ENCODE peak calls at places on chromosome X, in eight cellular contexts. S is iPS DF 19.7; N is CD8-positive, alpha-beta memory T cell; P is smooth muscle cell of the brain vasculature; V is suprapubic skin; L is RKO; A is mammary epithelial cell; Q is esophagus squamous epithelium. O is an unnamed sample.

GRCh38 chrX:71976753-71977152 is 66.1 kb downstream of the NHSL2 start:
- DNase-seq in S (no peak), N (no peak), P (no peak), V (no peak), L (no peak), A (no peak), Q (no peak), O (no peak)

GRCh38 chrX:144840616-144841015 is 406.7 kb upstream of the SPANXN1 start:
- DNase-seq in S (no peak), N (no peak), P (no peak), V (no peak), L (no peak), A (peak; percentile 15), Q (no peak), O (no peak)

GRCh38 chrX:112636951-112637541 is 42.7 kb downstream of the LHFPL1 start:
- DNase-seq in S (no peak), N (no peak), P (no peak), V (no peak), L (no peak), A (no peak), Q (no peak), O (peak; percentile 3)

GRCh38 chrX:81174286-81174685 is 27.4 kb downstream of the HMGN5 start:
- DNase-seq in S (no peak), N (peak; percentile 6), P (peak; percentile 2), V (no peak), L (peak; percentile 56), A (peak; percentile 14), Q (no peak), O (peak; percentile 1)

GRCh38 chrX:35380808-35381700 is 417.1 kb upstream of the MAGEB16 start:
- DNase-seq in S (no peak), N (no peak), P (no peak), V (no peak), L (peak; percentile 64), A (peak; percentile 42), Q (no peak), O (peak; percentile 31)

GRCh38 chrX:71885099-71885498 is 25.5 kb upstream of the NHSL2 start:
- DNase-seq in S (no peak), N (no peak), P (no peak), V (no peak), L (no peak), A (no peak), Q (no peak), O (no peak)

GRCh38 chrX:13254076-13254785 is 65.6 kb downstream of the ATXN3L start:
- DNase-seq in S (no peak), N (no peak), P (no peak), V (no peak), L (no peak), A (peak; percentile 74), Q (no peak), O (peak; percentile 36)

GRCh38 chrX:69365755-69366154 is 138.4 kb upstream of the NALF2 start:
- DNase-seq in S (no peak), N (no peak), P (no peak), V (no peak), L (no peak), A (no peak), Q (no peak), O (no peak)

GRCh38 chrX:39895228-39896110 is 202.3 kb downstream of the BCOR start:
- DNase-seq in S (no peak), N (no peak), P (no peak), V (no peak), L (no peak), A (peak; percentile 32), Q (no peak), O (no peak)

GRCh38 chrX:100685284-100685996 is 41.4 kb downstream of the SRPX2 start:
- DNase-seq in S (peak; percentile 20), N (peak; percentile 44), P (peak; percentile 53), V (peak; percentile 78), L (peak; percentile 84), A (peak; percentile 65), Q (no peak), O (peak; percentile 63)

GRCh38 chrX:31435592-31435991 is 363.8 kb upstream of the FTHL17 start:
- DNase-seq in S (peak; percentile 68), N (no peak), P (peak; percentile 86), V (no peak), L (no peak), A (no peak), Q (no peak), O (no peak)

GRCh38 chrX:9955506-9955905 is 11.7 kb upstream of the CLDN34 start:
- DNase-seq in S (no peak), N (no peak), P (no peak), V (no peak), L (no peak), A (no peak), Q (no peak), O (no peak)

GRCh38 chrX:153933751-153934472 is 925 bp downstream of the NAA10 start:
- DNase-seq in S (no peak), N (no peak), P (no peak), V (no peak), L (peak; percentile 57), A (peak; percentile 28), Q (no peak), O (no peak)

GRCh38 chrX:19535481-19535880 is 20.2 kb upstream of the MAP3K15 start:
- DNase-seq in S (no peak), N (no peak), P (no peak), V (no peak), L (peak; percentile 68), A (no peak), Q (no peak), O (peak; percentile 15)

GRCh38 chrX:154660506-154660905 is 7.1 kb upstream of the CTAG2 start:
- DNase-seq in S (no peak), N (no peak), P (no peak), V (no peak), L (no peak), A (no peak), Q (no peak), O (no peak)

GRCh38 chrX:46485897-46486296 is 59.3 kb downstream of the ZNF674 start:
- DNase-seq in S (peak; percentile 47), N (no peak), P (no peak), V (no peak), L (no peak), A (no peak), Q (no peak), O (no peak)

GRCh38 chrX:46831620-46832327 is 5.1 kb upstream of the RP2 start:
- DNase-seq in S (no peak), N (no peak), P (no peak), V (no peak), L (peak; percentile 28), A (peak; percentile 68), Q (no peak), O (no peak)